ENCODE peak calls at places on chromosomes 6 and 20, in seven cellular contexts. F, C, U, G, K, T and L are unnamed samples.

GRCh38 chr6:99822741-99823512 is 171.1 kb downstream of the MCHR2 start:
- DNase-seq in F (peak), C (peak), U (no peak), G (peak), K (peak), T (peak), L (no peak)

GRCh38 chr20:62202083-62202395 is 18.0 kb downstream of the HRH3 start:
- DNase-seq in F (no peak), C (no peak), U (no peak), G (no peak), K (no peak), T (peak), L (no peak)

GRCh38 chr6:22141271-22141745 is 155.5 kb downstream of the PRL start:
- DNase-seq in F (no peak), C (no peak), U (no peak), G (no peak), K (no peak), T (no peak), L (no peak)

GRCh38 chr6:142846883-142847287 is 98.1 kb downstream of the HIVEP2 start:
- DNase-seq in F (no peak), C (no peak), U (no peak), G (peak), K (no peak), T (peak), L (no peak)

GRCh38 chr6:78398292-78398691 is 469.1 kb upstream of the IRAK1BP1 start:
- DNase-seq in F (no peak), C (no peak), U (no peak), G (no peak), K (no peak), T (no peak), L (no peak)

GRCh38 chr20:38752029-38752428 is 3.8 kb downstream of the ACTR5 start:
- DNase-seq in F (no peak), C (no peak), U (no peak), G (no peak), K (no peak), T (no peak), L (no peak)

GRCh38 chr6:3324262-3324942 is 65.7 kb downstream of the PSMG4 start:
- DNase-seq in F (no peak), C (no peak), U (no peak), G (peak), K (no peak), T (peak), L (no peak)

GRCh38 chr6:90644492-90644891 is 57.6 kb upstream of the MAP3K7 start:
- DNase-seq in F (no peak), C (no peak), U (no peak), G (no peak), K (no peak), T (no peak), L (no peak)

GRCh38 chr6:36120979-36121706 is 9.2 kb upstream of the MAPK13 start:
- DNase-seq in F (no peak), C (peak), U (peak), G (peak), K (peak), T (peak), L (peak)

GRCh38 chr20:43751167-43752050 is 24.6 kb upstream of the GTSF1L start:
- DNase-seq in F (no peak), C (no peak), U (no peak), G (peak), K (peak), T (peak), L (no peak)

GRCh38 chr20:33693274-33693673 is 7.1 kb upstream of the E2F1 start:
- DNase-seq in F (no peak), C (no peak), U (no peak), G (no peak), K (peak), T (no peak), L (no peak)

GRCh38 chr20:46954490-46955038 is 59.9 kb downstream of the EYA2 start:
- DNase-seq in F (no peak), C (no peak), U (no peak), G (peak), K (no peak), T (peak), L (no peak)

GRCh38 chr6:29702519-29703103 is 20.6 kb upstream of the HLA-F start:
- DNase-seq in F (peak), C (peak), U (peak), G (peak), K (peak), T (peak), L (peak)

GRCh38 chr6:34795836-34796425 is 4.0 kb downstream of the BLTP3A start:
- DNase-seq in F (no peak), C (no peak), U (no peak), G (peak), K (no peak), T (peak), L (no peak)

GRCh38 chr6:166997768-166998255 is 1.4 kb upstream of the CEP43 start:
- DNase-seq in F (peak), C (peak), U (peak), G (peak), K (peak), T (peak), L (peak)

GRCh38 chr6:128463942-128464341 is 56.5 kb downstream of the PTPRK start:
- DNase-seq in F (no peak), C (no peak), U (no peak), G (peak), K (no peak), T (peak), L (no peak)

GRCh38 chr20:33672426-33673114 is 1.7 kb downstream of the NECAB3 start:
- DNase-seq in F (peak), C (peak), U (no peak), G (no peak), K (no peak), T (no peak), L (no peak)

GRCh38 chr20:52426856-52427255 is 235.3 kb upstream of the ZFP64 start:
- DNase-seq in F (no peak), C (no peak), U (no peak), G (no peak), K (no peak), T (no peak), L (no peak)

GRCh38 chr6:14734416-14735340 is 511.2 kb upstream of the JARID2 start:
- DNase-seq in F (no peak), C (peak), U (no peak), G (peak), K (peak), T (peak), L (no peak)

GRCh38 chr20:63135411-63135810 is 80.5 kb downstream of the YTHDF1 start:
- DNase-seq in F (no peak), C (no peak), U (no peak), G (no peak), K (peak), T (no peak), L (no peak)

GRCh38 chr6:111750753-111751684 is 122.2 kb downstream of the FYN start:
- DNase-seq in F (no peak), C (peak), U (no peak), G (peak), K (peak), T (no peak), L (no peak)

GRCh38 chr20:24745206-24745605 is 203.9 kb upstream of the CST7 start:
- DNase-seq in F (no peak), C (no peak), U (no peak), G (no peak), K (no peak), T (no peak), L (no peak)

GRCh38 chr6:5338177-5338960 is 77.1 kb downstream of the FARS2 start:
- DNase-seq in F (no peak), C (no peak), U (no peak), G (no peak), K (no peak), T (no peak), L (no peak)

GRCh38 chr20:11216451-11217314 is 542.9 kb upstream of the JAG1 start:
- DNase-seq in F (no peak), C (no peak), U (no peak), G (peak), K (no peak), T (peak), L (no peak)

GRCh38 chr6:28803337-28803709 is 120.5 kb downstream of the TRIM27 start:
- DNase-seq in F (no peak), C (no peak), U (no peak), G (no peak), K (no peak), T (no peak), L (no peak)

GRCh38 chr6:44020664-44021425 is 106.4 kb downstream of the MRPL14 start:
- DNase-seq in F (no peak), C (no peak), U (no peak), G (no peak), K (no peak), T (no peak), L (no peak)

GRCh38 chr6:37535701-37536461 is 36.2 kb upstream of the CCDC167 start:
- DNase-seq in F (peak), C (no peak), U (peak), G (no peak), K (peak), T (peak), L (no peak)
- H3K4me3 ChIP-seq in F (peak), C (no peak), U (peak), G (no peak), K (no peak), T (peak), L (peak)

GRCh38 chr6:170363255-170363654 is 56.7 kb downstream of the FAM120B start:
- DNase-seq in F (no peak), C (no peak), U (no peak), G (no peak), K (no peak), T (no peak), L (no peak)

GRCh38 chr6:170366248-170366960 is 59.8 kb downstream of the FAM120B start:
- DNase-seq in F (peak), C (no peak), U (no peak), G (no peak), K (no peak), T (no peak), L (no peak)

GRCh38 chr6:170368544-170368943 is 62.0 kb downstream of the FAM120B start:
- DNase-seq in F (no peak), C (no peak), U (no peak), G (no peak), K (no peak), T (no peak), L (no peak)

GRCh38 chr6:170367241-170367640 is 60.7 kb downstream of the FAM120B start:
- DNase-seq in F (peak), C (no peak), U (no peak), G (no peak), K (no peak), T (no peak), L (no peak)

DNA sequence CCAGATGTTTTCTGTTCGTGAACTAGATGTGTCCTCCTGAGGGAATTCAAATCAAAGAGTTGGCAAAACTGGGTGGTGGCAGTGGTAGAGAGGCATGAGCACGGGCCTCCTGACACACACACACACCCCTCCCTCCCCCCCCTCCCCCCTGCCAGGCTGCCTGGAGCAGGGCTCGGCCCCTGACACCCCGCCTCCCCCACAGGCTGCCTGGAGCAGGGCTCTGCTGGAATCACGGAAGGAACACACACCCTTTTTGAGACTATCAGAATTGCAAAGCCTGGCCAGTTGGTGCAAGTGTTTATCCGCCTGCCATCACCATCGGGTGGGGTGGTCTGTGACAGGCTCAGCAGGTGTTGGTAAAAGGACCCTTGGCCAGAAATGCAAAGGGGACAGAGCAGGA is 59.0 kb downstream of the FAM120B start:
- DNase-seq in F (peak), C (no peak), U (no peak), G (no peak), K (no peak), T (no peak), L (no peak)
- H3K4me3 ChIP-seq in F (no peak), C (no peak), U (no peak), G (no peak), K (no peak), T (no peak), L (no peak)

GRCh38 chr6:144332177-144332576 is 47.0 kb downstream of the UTRN start:
- DNase-seq in F (no peak), C (no peak), U (no peak), G (no peak), K (no peak), T (no peak), L (no peak)
- H3K4me3 ChIP-seq in F (no peak), C (no peak), U (no peak), G (no peak), K (no peak), T (no peak), L (no peak)

GRCh38 chr6:153074761-153075160 is 56.3 kb downstream of the RGS17 start:
- DNase-seq in F (no peak), C (no peak), U (no peak), G (peak), K (no peak), T (peak), L (no peak)
- H3K4me3 ChIP-seq in F (no peak), C (no peak), U (no peak), G (no peak), K (no peak), T (no peak), L (no peak)

GRCh38 chr20:56687061-56687460 is 58.0 kb downstream of the TFAP2C start:
- DNase-seq in F (no peak), C (no peak), U (no peak), G (no peak), K (no peak), T (no peak), L (no peak)

GRCh38 chr20:56685879-56686278 is 56.8 kb downstream of the TFAP2C start:
- DNase-seq in F (no peak), C (no peak), U (no peak), G (no peak), K (no peak), T (no peak), L (no peak)

GRCh38 chr20:56688106-56688505 is 59.0 kb downstream of the TFAP2C start:
- DNase-seq in F (no peak), C (no peak), U (no peak), G (no peak), K (no peak), T (no peak), L (no peak)

DNA sequence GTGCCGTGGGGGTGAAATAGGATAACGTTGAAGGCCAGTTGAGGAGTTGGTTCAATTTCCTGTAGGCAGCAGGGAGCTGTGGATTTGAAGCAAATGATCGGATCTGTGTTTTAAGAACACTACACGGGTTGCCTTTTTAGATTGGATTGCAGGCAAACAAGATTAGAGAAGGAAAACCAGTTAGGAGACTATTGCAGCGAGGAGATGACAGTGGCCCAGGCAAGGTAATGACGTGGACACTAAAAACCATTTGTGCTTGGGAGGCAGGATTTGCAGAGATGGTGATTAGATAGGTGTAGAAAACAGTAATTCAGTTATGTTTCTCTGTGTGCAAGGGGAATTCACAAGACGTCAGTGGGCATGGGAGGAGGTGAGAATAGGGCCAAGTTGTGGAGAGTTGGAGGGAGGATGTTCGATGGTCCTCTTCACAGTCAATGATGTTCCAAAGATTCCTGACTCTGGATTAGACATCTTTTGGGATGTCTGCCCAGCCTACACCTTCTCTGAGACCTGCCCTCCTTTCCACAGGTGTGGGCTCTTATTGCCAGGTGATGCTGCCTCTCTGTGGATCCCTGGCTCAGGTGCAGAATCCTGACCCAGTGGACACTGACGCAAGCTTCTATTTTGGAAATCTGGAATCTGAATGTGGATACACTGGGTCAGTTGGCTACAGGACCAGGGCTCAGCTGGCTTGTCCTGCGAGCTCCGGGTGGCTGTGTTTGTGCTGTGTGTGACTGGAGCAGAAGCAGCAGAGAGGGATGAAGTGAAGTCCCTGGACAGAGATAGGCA is 54.2 kb downstream of the TFAP2C start:
- DNase-seq in F (no peak), C (no peak), U (no peak), G (no peak), K (no peak), T (no peak), L (no peak)
- H3K4me3 ChIP-seq in F (no peak), C (no peak), U (no peak), G (no peak), K (no peak), T (no peak), L (no peak)